ENCODE peak calls at places on chromosomes 13 and 19, in nine cellular contexts. One of them, this sample, is unnamed.

GRCh38 chr19:10227215-10227971 is 3.7 kb downstream of the S1PR2 start:
- DNase-seq in WTC11: peak
- DNase-seq in ACHN: no peak
- DNase-seq in nephron progenitor cell: peak
- DNase-seq in ovary: peak
- DNase-seq in T-helper 1 cell: no peak
- DNase-seq in RPMI8226: no peak
- DNase-seq in osteocyte: no peak
- DNase-seq in skeletal muscle cell: no peak
- DNase-seq in this sample: no peak

GRCh38 chr13:94351292-94352000 is 128.0 kb downstream of the DCT start:
- DNase-seq in WTC11: no peak
- DNase-seq in ACHN: no peak
- DNase-seq in nephron progenitor cell: no peak
- DNase-seq in ovary: no peak
- DNase-seq in T-helper 1 cell: no peak
- DNase-seq in RPMI8226: no peak
- DNase-seq in osteocyte: no peak
- DNase-seq in skeletal muscle cell: peak
- DNase-seq in this sample: no peak

GRCh38 chr19:45578861-45579260 is 5.7 kb downstream of the OPA3 start:
- DNase-seq in WTC11: no peak
- DNase-seq in ACHN: no peak
- DNase-seq in nephron progenitor cell: no peak
- DNase-seq in ovary: no peak
- DNase-seq in T-helper 1 cell: no peak
- DNase-seq in RPMI8226: no peak
- DNase-seq in osteocyte: no peak
- DNase-seq in skeletal muscle cell: no peak
- DNase-seq in this sample: peak

GRCh38 chr13:87680298-87680697 is 9.1 kb downstream of the SLITRK5 start:
- DNase-seq in WTC11: no peak
- DNase-seq in ACHN: peak
- DNase-seq in nephron progenitor cell: no peak
- DNase-seq in ovary: no peak
- DNase-seq in T-helper 1 cell: no peak
- DNase-seq in RPMI8226: peak
- DNase-seq in osteocyte: no peak
- DNase-seq in skeletal muscle cell: no peak
- DNase-seq in this sample: no peak

GRCh38 chr19:14139944-14140343 is 3.6 kb upstream of the ASF1B start:
- DNase-seq in WTC11: no peak
- DNase-seq in ACHN: no peak
- DNase-seq in nephron progenitor cell: no peak
- DNase-seq in ovary: no peak
- DNase-seq in T-helper 1 cell: no peak
- DNase-seq in RPMI8226: no peak
- DNase-seq in osteocyte: no peak
- DNase-seq in skeletal muscle cell: no peak
- DNase-seq in this sample: no peak

GRCh38 chr19:40465025-40465780 is at the start of gene BLVRB:
- DNase-seq in WTC11: no peak
- DNase-seq in ACHN: peak
- DNase-seq in nephron progenitor cell: no peak
- DNase-seq in ovary: no peak
- DNase-seq in T-helper 1 cell: no peak
- DNase-seq in RPMI8226: peak
- DNase-seq in osteocyte: no peak
- DNase-seq in skeletal muscle cell: peak
- DNase-seq in this sample: no peak

GRCh38 chr13:105679832-105680231 is 855.6 kb downstream of the EFNB2 start:
- DNase-seq in WTC11: no peak
- DNase-seq in ACHN: no peak
- DNase-seq in nephron progenitor cell: no peak
- DNase-seq in ovary: no peak
- DNase-seq in T-helper 1 cell: no peak
- DNase-seq in RPMI8226: no peak
- DNase-seq in osteocyte: no peak
- DNase-seq in skeletal muscle cell: no peak
- DNase-seq in this sample: no peak

GRCh38 chr13:22357132-22357531 is 686.3 kb downstream of the FGF9 start:
- DNase-seq in WTC11: no peak
- DNase-seq in ACHN: no peak
- DNase-seq in nephron progenitor cell: no peak
- DNase-seq in ovary: no peak
- DNase-seq in T-helper 1 cell: no peak
- DNase-seq in RPMI8226: no peak
- DNase-seq in osteocyte: no peak
- DNase-seq in skeletal muscle cell: peak
- DNase-seq in this sample: no peak

GRCh38 chr13:65584126-65584525 is 1646.0 kb downstream of the PCDH9 start:
- DNase-seq in WTC11: no peak
- DNase-seq in ACHN: no peak
- DNase-seq in nephron progenitor cell: no peak
- DNase-seq in ovary: no peak
- DNase-seq in T-helper 1 cell: no peak
- DNase-seq in RPMI8226: no peak
- DNase-seq in osteocyte: no peak
- DNase-seq in skeletal muscle cell: no peak
- DNase-seq in this sample: no peak

GRCh38 chr13:76955236-76955635 is 6.9 kb downstream of the ACOD1 start:
- DNase-seq in WTC11: no peak
- DNase-seq in ACHN: no peak
- DNase-seq in nephron progenitor cell: no peak
- DNase-seq in ovary: no peak
- DNase-seq in T-helper 1 cell: no peak
- DNase-seq in RPMI8226: no peak
- DNase-seq in osteocyte: no peak
- DNase-seq in skeletal muscle cell: no peak
- DNase-seq in this sample: no peak

GRCh38 chr13:80654638-80655249 is 313.8 kb upstream of the SPRY2 start:
- DNase-seq in WTC11: no peak
- DNase-seq in ACHN: no peak
- DNase-seq in nephron progenitor cell: no peak
- DNase-seq in ovary: no peak
- DNase-seq in T-helper 1 cell: no peak
- DNase-seq in RPMI8226: no peak
- DNase-seq in osteocyte: no peak
- DNase-seq in skeletal muscle cell: no peak
- DNase-seq in this sample: no peak

GRCh38 chr19:30862876-30863275 is 486.4 kb downstream of the TSHZ3 start:
- DNase-seq in WTC11: no peak
- DNase-seq in ACHN: no peak
- DNase-seq in nephron progenitor cell: no peak
- DNase-seq in ovary: no peak
- DNase-seq in T-helper 1 cell: no peak
- DNase-seq in RPMI8226: no peak
- DNase-seq in osteocyte: peak
- DNase-seq in skeletal muscle cell: no peak
- DNase-seq in this sample: no peak

GRCh38 chr13:109857803-109858202 is 71.4 kb upstream of the IRS2 start:
- DNase-seq in WTC11: no peak
- DNase-seq in ACHN: no peak
- DNase-seq in nephron progenitor cell: no peak
- DNase-seq in ovary: no peak
- DNase-seq in T-helper 1 cell: no peak
- DNase-seq in RPMI8226: no peak
- DNase-seq in osteocyte: no peak
- DNase-seq in skeletal muscle cell: no peak
- DNase-seq in this sample: no peak

GRCh38 chr19:2166741-2167738 is 3.3 kb downstream of the DOT1L start:
- DNase-seq in WTC11: no peak
- DNase-seq in ACHN: peak
- DNase-seq in nephron progenitor cell: no peak
- DNase-seq in ovary: peak
- DNase-seq in T-helper 1 cell: no peak
- DNase-seq in RPMI8226: no peak
- DNase-seq in osteocyte: no peak
- DNase-seq in skeletal muscle cell: no peak
- DNase-seq in this sample: peak

GRCh38 chr13:58574791-58575190 is 943.2 kb downstream of the PCDH17 start:
- DNase-seq in WTC11: no peak
- DNase-seq in ACHN: no peak
- DNase-seq in nephron progenitor cell: no peak
- DNase-seq in ovary: no peak
- DNase-seq in T-helper 1 cell: no peak
- DNase-seq in RPMI8226: no peak
- DNase-seq in osteocyte: no peak
- DNase-seq in skeletal muscle cell: no peak
- DNase-seq in this sample: no peak

GRCh38 chr19:40539070-40539469 is 37.6 kb upstream of the SHKBP1 start:
- DNase-seq in WTC11: no peak
- DNase-seq in ACHN: peak
- DNase-seq in nephron progenitor cell: no peak
- DNase-seq in ovary: no peak
- DNase-seq in T-helper 1 cell: no peak
- DNase-seq in RPMI8226: no peak
- DNase-seq in osteocyte: no peak
- DNase-seq in skeletal muscle cell: no peak
- DNase-seq in this sample: no peak

GRCh38 chr13:111115051-111115840 is at the start of gene ARHGEF7:
- DNase-seq in WTC11: peak
- DNase-seq in ACHN: no peak
- DNase-seq in nephron progenitor cell: peak
- DNase-seq in ovary: peak
- DNase-seq in T-helper 1 cell: no peak
- DNase-seq in RPMI8226: no peak
- DNase-seq in osteocyte: no peak
- DNase-seq in skeletal muscle cell: no peak
- DNase-seq in this sample: no peak

GRCh38 chr19:53980553-53981407 is 10.7 kb upstream of the CACNG6 start:
- DNase-seq in WTC11: peak
- DNase-seq in ACHN: no peak
- DNase-seq in nephron progenitor cell: peak
- DNase-seq in ovary: no peak
- DNase-seq in T-helper 1 cell: no peak
- DNase-seq in RPMI8226: peak
- DNase-seq in osteocyte: no peak
- DNase-seq in skeletal muscle cell: no peak
- DNase-seq in this sample: peak

GRCh38 chr13:51793570-51794273 is 10.2 kb downstream of the DHRS12 start:
- DNase-seq in WTC11: no peak
- DNase-seq in ACHN: peak
- DNase-seq in nephron progenitor cell: no peak
- DNase-seq in ovary: no peak
- DNase-seq in T-helper 1 cell: no peak
- DNase-seq in RPMI8226: peak
- DNase-seq in osteocyte: no peak
- DNase-seq in skeletal muscle cell: peak
- DNase-seq in this sample: peak

GRCh38 chr13:73622375-73622774 is 511.8 kb downstream of the KLF12 start:
- DNase-seq in WTC11: no peak
- DNase-seq in ACHN: no peak
- DNase-seq in nephron progenitor cell: no peak
- DNase-seq in ovary: no peak
- DNase-seq in T-helper 1 cell: no peak
- DNase-seq in RPMI8226: no peak
- DNase-seq in osteocyte: no peak
- DNase-seq in skeletal muscle cell: no peak
- DNase-seq in this sample: no peak

GRCh38 chr13:76216729-76217128 is 580.6 kb downstream of the LMO7 start:
- DNase-seq in WTC11: no peak
- DNase-seq in ACHN: no peak
- DNase-seq in nephron progenitor cell: no peak
- DNase-seq in ovary: no peak
- DNase-seq in T-helper 1 cell: no peak
- DNase-seq in RPMI8226: no peak
- DNase-seq in osteocyte: no peak
- DNase-seq in skeletal muscle cell: peak
- DNase-seq in this sample: peak

GRCh38 chr13:112781881-112782361 is 92.1 kb downstream of the ATP11A start:
- DNase-seq in WTC11: no peak
- DNase-seq in ACHN: no peak
- DNase-seq in nephron progenitor cell: no peak
- DNase-seq in ovary: no peak
- DNase-seq in T-helper 1 cell: no peak
- DNase-seq in RPMI8226: no peak
- DNase-seq in osteocyte: peak
- DNase-seq in skeletal muscle cell: no peak
- DNase-seq in this sample: peak

GRCh38 chr19:16830679-16831078 is 1.5 kb downstream of the SIN3B start:
- DNase-seq in WTC11: no peak
- DNase-seq in ACHN: no peak
- DNase-seq in nephron progenitor cell: no peak
- DNase-seq in ovary: no peak
- DNase-seq in T-helper 1 cell: no peak
- DNase-seq in RPMI8226: no peak
- DNase-seq in osteocyte: no peak
- DNase-seq in skeletal muscle cell: no peak
- DNase-seq in this sample: no peak

GRCh38 chr13:113074401-113074800 is 31.2 kb upstream of the F7 start:
- DNase-seq in WTC11: no peak
- DNase-seq in ACHN: no peak
- DNase-seq in nephron progenitor cell: no peak
- DNase-seq in ovary: no peak
- DNase-seq in T-helper 1 cell: no peak
- DNase-seq in RPMI8226: no peak
- DNase-seq in osteocyte: no peak
- DNase-seq in skeletal muscle cell: no peak
- DNase-seq in this sample: no peak

GRCh38 chr13:34416833-34417425 is 525.1 kb upstream of the NBEA start:
- DNase-seq in WTC11: no peak
- DNase-seq in ACHN: no peak
- DNase-seq in nephron progenitor cell: no peak
- DNase-seq in ovary: peak
- DNase-seq in T-helper 1 cell: no peak
- DNase-seq in RPMI8226: no peak
- DNase-seq in osteocyte: no peak
- DNase-seq in skeletal muscle cell: peak
- DNase-seq in this sample: peak

GRCh38 chr13:110797230-110797877 is 83.9 kb downstream of the ING1 start:
- DNase-seq in WTC11: no peak
- DNase-seq in ACHN: no peak
- DNase-seq in nephron progenitor cell: no peak
- DNase-seq in ovary: no peak
- DNase-seq in T-helper 1 cell: no peak
- DNase-seq in RPMI8226: no peak
- DNase-seq in osteocyte: no peak
- DNase-seq in skeletal muscle cell: no peak
- DNase-seq in this sample: peak

GRCh38 chr13:48492123-48493075 is 40.5 kb downstream of the RCBTB2 start:
- DNase-seq in WTC11: no peak
- DNase-seq in ACHN: no peak
- DNase-seq in nephron progenitor cell: no peak
- DNase-seq in ovary: peak
- DNase-seq in T-helper 1 cell: peak
- DNase-seq in RPMI8226: peak
- DNase-seq in osteocyte: no peak
- DNase-seq in skeletal muscle cell: no peak
- DNase-seq in this sample: peak

GRCh38 chr19:15303105-15303780 is 29.1 kb downstream of the BRD4 start:
- DNase-seq in WTC11: no peak
- DNase-seq in ACHN: no peak
- DNase-seq in nephron progenitor cell: no peak
- DNase-seq in ovary: no peak
- DNase-seq in T-helper 1 cell: no peak
- DNase-seq in RPMI8226: no peak
- DNase-seq in osteocyte: no peak
- DNase-seq in skeletal muscle cell: no peak
- DNase-seq in this sample: no peak

GRCh38 chr13:72774019-72774418 is 7.7 kb downstream of the DIS3 start:
- DNase-seq in WTC11: no peak
- DNase-seq in ACHN: no peak
- DNase-seq in nephron progenitor cell: no peak
- DNase-seq in ovary: no peak
- DNase-seq in T-helper 1 cell: no peak
- DNase-seq in RPMI8226: no peak
- DNase-seq in osteocyte: no peak
- DNase-seq in skeletal muscle cell: no peak
- DNase-seq in this sample: no peak

GRCh38 chr19:52638601-52639000 is 446 bp upstream of the ZNF83 start:
- DNase-seq in WTC11: peak
- DNase-seq in ACHN: no peak
- DNase-seq in nephron progenitor cell: peak
- DNase-seq in ovary: peak
- DNase-seq in T-helper 1 cell: no peak
- DNase-seq in RPMI8226: no peak
- DNase-seq in osteocyte: no peak
- DNase-seq in skeletal muscle cell: no peak
- DNase-seq in this sample: peak

GRCh38 chr19:14683439-14683838 is 6.4 kb upstream of the ZNF333 start:
- DNase-seq in WTC11: no peak
- DNase-seq in ACHN: no peak
- DNase-seq in nephron progenitor cell: no peak
- DNase-seq in ovary: no peak
- DNase-seq in T-helper 1 cell: no peak
- DNase-seq in RPMI8226: no peak
- DNase-seq in osteocyte: no peak
- DNase-seq in skeletal muscle cell: no peak
- DNase-seq in this sample: no peak